ENCODE peak calls at places on chromosomes 7 and 10, in four cellular contexts. M is HTR-8/SVneo, L is NCI-H2029, J is anterior cingulate cortex. H is an unnamed sample.
A peak's percentile ranks its signal among the peaks of the same experiment; 100 is the strongest.

GRCh38 chr10:49783645-49784044 is 21.5 kb upstream of the OGDHL start:
- DNase-seq in M (no peak), J (no peak), L (no peak), H (no peak)

GRCh38 chr10:75428434-75429158 is 2.8 kb upstream of the LRMDA start:
- DNase-seq in M (peak; percentile 31), J (no peak), L (no peak), H (no peak)

GRCh38 chr7:113100091-113100723 is 13.6 kb upstream of the GPR85 start:
- DNase-seq in M (no peak), J (no peak), L (no peak), H (no peak)

GRCh38 chr10:49138361-49138891 is 4.6 kb upstream of the FAM170B start:
- DNase-seq in L (no peak), J (no peak), M (no peak), H (no peak)

GRCh38 chr10:109721401-109722028 is 201.8 kb downstream of the XPNPEP1 start:
- DNase-seq in J (no peak), L (no peak), M (no peak), H (no peak)

GRCh38 chr10:63553031-63553430 is 31.8 kb downstream of the REEP3 start:
- DNase-seq in M (no peak), J (no peak), L (no peak), H (no peak)

GRCh38 chr7:129719980-129720732 is 108.6 kb downstream of the NRF1 start:
- DNase-seq in M (no peak), J (no peak), L (peak; percentile 14), H (no peak)

GRCh38 chr7:95684037-95684436 is 87.7 kb upstream of the PDK4 start:
- DNase-seq in L (peak; percentile 27), M (no peak), J (no peak), H (no peak)

GRCh38 chr10:88062385-88062784 is 199.0 kb downstream of the PTEN start:
- DNase-seq in L (no peak), M (no peak), J (no peak), H (no peak)

GRCh38 chr7:7257899-7258692 is 75.8 kb downstream of the C1GALT1 start:
- DNase-seq in J (no peak), M (no peak), L (no peak), H (peak; percentile 60)

H was measured in Peyer's patch.